ENCODE peak calls at places on chromosomes 11 and 22, in four cellular contexts. One of them, this sample, is unnamed.
A peak's percentile ranks its signal among the peaks of the same experiment; 100 is the strongest.

GRCh38 chr11:40183073-40184064 is 1276.1 kb downstream of the LRRC4C start:
- DNase-seq in brain microvascular endothelial cell: no peak
- DNase-seq in CD8-positive, alpha-beta memory T cell: no peak
- DNase-seq in CD8-positive, alpha-beta T cell: no peak
- DNase-seq in this sample: no peak

GRCh38 chr11:81869337-81870065 is 864.2 kb downstream of the FAM181B start:
- DNase-seq in brain microvascular endothelial cell: peak; percentile 24
- DNase-seq in CD8-positive, alpha-beta memory T cell: peak; percentile 90
- DNase-seq in CD8-positive, alpha-beta T cell: peak; percentile 69
- DNase-seq in this sample: peak; percentile 95

GRCh38 chr22:24768537-24769374 is 5.8 kb downstream of the PIWIL3 start:
- DNase-seq in brain microvascular endothelial cell: peak; percentile 39
- DNase-seq in CD8-positive, alpha-beta memory T cell: peak; percentile 12
- DNase-seq in CD8-positive, alpha-beta T cell: peak; percentile 9
- DNase-seq in this sample: peak; percentile 44

GRCh38 chr11:134120143-134120850 is 51.4 kb downstream of the JAM3 start:
- DNase-seq in brain microvascular endothelial cell: peak; percentile 93
- DNase-seq in CD8-positive, alpha-beta memory T cell: no peak
- DNase-seq in CD8-positive, alpha-beta T cell: no peak
- DNase-seq in this sample: no peak

GRCh38 chr22:35313311-35314121 is 13.8 kb downstream of the TOM1 start:
- DNase-seq in brain microvascular endothelial cell: peak; percentile 93
- DNase-seq in CD8-positive, alpha-beta memory T cell: no peak
- DNase-seq in CD8-positive, alpha-beta T cell: no peak
- DNase-seq in this sample: no peak

GRCh38 chr11:44760917-44761545 is 34.3 kb downstream of the TSPAN18 start:
- DNase-seq in brain microvascular endothelial cell: peak; percentile 92
- DNase-seq in CD8-positive, alpha-beta memory T cell: no peak
- DNase-seq in CD8-positive, alpha-beta T cell: no peak
- DNase-seq in this sample: no peak

GRCh38 chr11:849951-850776 is 7.5 kb downstream of the TSPAN4 start:
- DNase-seq in brain microvascular endothelial cell: no peak
- DNase-seq in CD8-positive, alpha-beta memory T cell: no peak
- DNase-seq in CD8-positive, alpha-beta T cell: no peak
- DNase-seq in this sample: no peak

GRCh38 chr11:126528075-126528474 is 172.6 kb downstream of the ST3GAL4 start:
- DNase-seq in brain microvascular endothelial cell: no peak
- DNase-seq in CD8-positive, alpha-beta memory T cell: no peak
- DNase-seq in CD8-positive, alpha-beta T cell: no peak
- DNase-seq in this sample: no peak

GRCh38 chr11:90344546-90344945 is 121.7 kb upstream of the CHORDC1 start:
- DNase-seq in brain microvascular endothelial cell: no peak
- DNase-seq in CD8-positive, alpha-beta memory T cell: no peak
- DNase-seq in CD8-positive, alpha-beta T cell: no peak
- DNase-seq in this sample: no peak

GRCh38 chr22:23068832-23069385 is 1.4 kb upstream of the GNAZ start:
- DNase-seq in brain microvascular endothelial cell: no peak
- DNase-seq in CD8-positive, alpha-beta memory T cell: no peak
- DNase-seq in CD8-positive, alpha-beta T cell: no peak
- DNase-seq in this sample: no peak

GRCh38 chr11:122150484-122151124 is 34.6 kb upstream of the BLID start:
- DNase-seq in brain microvascular endothelial cell: no peak
- DNase-seq in CD8-positive, alpha-beta memory T cell: no peak
- DNase-seq in CD8-positive, alpha-beta T cell: no peak
- DNase-seq in this sample: no peak

GRCh38 chr22:20141186-20142077 is 9.4 kb downstream of the CCDC188 start:
- DNase-seq in brain microvascular endothelial cell: peak; percentile 48
- DNase-seq in CD8-positive, alpha-beta memory T cell: no peak
- DNase-seq in CD8-positive, alpha-beta T cell: no peak
- DNase-seq in this sample: no peak

GRCh38 chr11:77141034-77141433 is 13.0 kb downstream of the MYO7A start:
- DNase-seq in brain microvascular endothelial cell: peak; percentile 79
- DNase-seq in CD8-positive, alpha-beta memory T cell: no peak
- DNase-seq in CD8-positive, alpha-beta T cell: no peak
- DNase-seq in this sample: no peak

GRCh38 chr22:29470159-29470855 is 9.7 kb upstream of the NEFH start:
- DNase-seq in brain microvascular endothelial cell: peak; percentile 37
- DNase-seq in CD8-positive, alpha-beta memory T cell: peak; percentile 64
- DNase-seq in CD8-positive, alpha-beta T cell: peak; percentile 75
- DNase-seq in this sample: peak; percentile 19

GRCh38 chr11:69049490-69049867 is 747 bp downstream of the TPCN2 start:
- DNase-seq in brain microvascular endothelial cell: no peak
- DNase-seq in CD8-positive, alpha-beta memory T cell: peak; percentile 21
- DNase-seq in CD8-positive, alpha-beta T cell: no peak
- DNase-seq in this sample: no peak

GRCh38 chr11:115017529-115017928 is 339.2 kb downstream of the NXPE2 start:
- DNase-seq in brain microvascular endothelial cell: no peak
- DNase-seq in CD8-positive, alpha-beta memory T cell: no peak
- DNase-seq in CD8-positive, alpha-beta T cell: no peak
- DNase-seq in this sample: no peak

GRCh38 chr11:118109231-118109630 is 22.5 kb upstream of the SMIM35 start:
- DNase-seq in brain microvascular endothelial cell: no peak
- DNase-seq in CD8-positive, alpha-beta memory T cell: no peak
- DNase-seq in CD8-positive, alpha-beta T cell: no peak
- DNase-seq in this sample: no peak

GRCh38 chr11:16902979-16903378 is 111.2 kb downstream of the PLEKHA7 start:
- DNase-seq in brain microvascular endothelial cell: no peak
- DNase-seq in CD8-positive, alpha-beta memory T cell: no peak
- DNase-seq in CD8-positive, alpha-beta T cell: no peak
- DNase-seq in this sample: no peak

GRCh38 chr22:43035250-43035649 is 20.3 kb upstream of the PACSIN2 start:
- DNase-seq in brain microvascular endothelial cell: no peak
- DNase-seq in CD8-positive, alpha-beta memory T cell: no peak
- DNase-seq in CD8-positive, alpha-beta T cell: no peak
- DNase-seq in this sample: no peak

GRCh38 chr11:118928870-118929495 is 3.3 kb upstream of the BCL9L start:
- DNase-seq in brain microvascular endothelial cell: no peak
- DNase-seq in CD8-positive, alpha-beta memory T cell: no peak
- DNase-seq in CD8-positive, alpha-beta T cell: no peak
- DNase-seq in this sample: no peak

GRCh38 chr11:126163074-126163700 is 48.3 kb downstream of the RPUSD4 start:
- DNase-seq in brain microvascular endothelial cell: peak; percentile 54
- DNase-seq in CD8-positive, alpha-beta memory T cell: no peak
- DNase-seq in CD8-positive, alpha-beta T cell: no peak
- DNase-seq in this sample: no peak

GRCh38 chr22:42194953-42195352 is 64.3 kb upstream of the CYP2D6 start:
- DNase-seq in brain microvascular endothelial cell: no peak
- DNase-seq in CD8-positive, alpha-beta memory T cell: no peak
- DNase-seq in CD8-positive, alpha-beta T cell: no peak
- DNase-seq in this sample: no peak

GRCh38 chr22:49659281-49659923 is 168.3 kb downstream of the BRD1 start:
- DNase-seq in brain microvascular endothelial cell: no peak
- DNase-seq in CD8-positive, alpha-beta memory T cell: no peak
- DNase-seq in CD8-positive, alpha-beta T cell: no peak
- DNase-seq in this sample: no peak

GRCh38 chr22:22936915-22937656 is 49.5 kb downstream of the IGLL5 start:
- DNase-seq in brain microvascular endothelial cell: no peak
- DNase-seq in CD8-positive, alpha-beta memory T cell: no peak
- DNase-seq in CD8-positive, alpha-beta T cell: no peak
- DNase-seq in this sample: no peak

GRCh38 chr22:35539910-35540599 is 576 bp upstream of the RASD2 start:
- DNase-seq in brain microvascular endothelial cell: no peak
- DNase-seq in CD8-positive, alpha-beta memory T cell: peak; percentile 63
- DNase-seq in CD8-positive, alpha-beta T cell: peak; percentile 74
- DNase-seq in this sample: no peak

GRCh38 chr11:104873252-104873651 is 25.0 kb downstream of the CASP12 start:
- DNase-seq in brain microvascular endothelial cell: no peak
- DNase-seq in CD8-positive, alpha-beta memory T cell: no peak
- DNase-seq in CD8-positive, alpha-beta T cell: no peak
- DNase-seq in this sample: no peak

GRCh38 chr11:24312464-24313238 is 184.2 kb upstream of the LUZP2 start:
- DNase-seq in brain microvascular endothelial cell: peak; percentile 92
- DNase-seq in CD8-positive, alpha-beta memory T cell: no peak
- DNase-seq in CD8-positive, alpha-beta T cell: no peak
- DNase-seq in this sample: no peak

GRCh38 chr22:31891366-31892079 is 52.8 kb upstream of the YWHAH start:
- DNase-seq in brain microvascular endothelial cell: no peak
- DNase-seq in CD8-positive, alpha-beta memory T cell: no peak
- DNase-seq in CD8-positive, alpha-beta T cell: no peak
- DNase-seq in this sample: peak; percentile 62

GRCh38 chr11:48012051-48012391 is 31.7 kb downstream of the PTPRJ start:
- DNase-seq in brain microvascular endothelial cell: no peak
- DNase-seq in CD8-positive, alpha-beta memory T cell: peak; percentile 90
- DNase-seq in CD8-positive, alpha-beta T cell: peak; percentile 60
- DNase-seq in this sample: no peak

GRCh38 chr11:102390667-102391449 is 43.8 kb downstream of the BIRC2 start:
- DNase-seq in brain microvascular endothelial cell: peak; percentile 57
- DNase-seq in CD8-positive, alpha-beta memory T cell: peak; percentile 44
- DNase-seq in CD8-positive, alpha-beta T cell: peak; percentile 50
- DNase-seq in this sample: peak; percentile 46

GRCh38 chr11:65112551-65113360 is 1.1 kb downstream of the TM7SF2 start:
- DNase-seq in brain microvascular endothelial cell: no peak
- DNase-seq in CD8-positive, alpha-beta memory T cell: peak; percentile 71
- DNase-seq in CD8-positive, alpha-beta T cell: peak; percentile 79
- DNase-seq in this sample: peak; percentile 64

GRCh38 chr11:61697093-61697492 is 16.9 kb downstream of the DAGLA start:
- DNase-seq in brain microvascular endothelial cell: no peak
- DNase-seq in CD8-positive, alpha-beta memory T cell: no peak
- DNase-seq in CD8-positive, alpha-beta T cell: no peak
- DNase-seq in this sample: no peak

GRCh38 chr11:720642-721346 is 14.8 kb downstream of the EPS8L2 start:
- DNase-seq in brain microvascular endothelial cell: no peak
- DNase-seq in CD8-positive, alpha-beta memory T cell: peak; percentile 21
- DNase-seq in CD8-positive, alpha-beta T cell: peak; percentile 66
- DNase-seq in this sample: no peak

GRCh38 chr11:37504066-37504611 is 906.1 kb upstream of the RAG2 start:
- DNase-seq in brain microvascular endothelial cell: peak; percentile 84
- DNase-seq in CD8-positive, alpha-beta memory T cell: no peak
- DNase-seq in CD8-positive, alpha-beta T cell: no peak
- DNase-seq in this sample: no peak

GRCh38 chr11:2421996-2422395 is 21.4 kb downstream of the TSSC4 start:
- DNase-seq in brain microvascular endothelial cell: no peak
- DNase-seq in CD8-positive, alpha-beta memory T cell: no peak
- DNase-seq in CD8-positive, alpha-beta T cell: no peak
- DNase-seq in this sample: no peak

GRCh38 chr11:65743928-65744698 is 23.5 kb upstream of the RNASEH2C start:
- DNase-seq in brain microvascular endothelial cell: no peak
- DNase-seq in CD8-positive, alpha-beta memory T cell: no peak
- DNase-seq in CD8-positive, alpha-beta T cell: no peak
- DNase-seq in this sample: no peak

GRCh38 chr11:94742645-94743044 is 25.5 kb upstream of the AMOTL1 start:
- DNase-seq in brain microvascular endothelial cell: no peak
- DNase-seq in CD8-positive, alpha-beta memory T cell: no peak
- DNase-seq in CD8-positive, alpha-beta T cell: no peak
- DNase-seq in this sample: no peak

GRCh38 chr11:94739331-94739730 is 28.8 kb upstream of the AMOTL1 start:
- DNase-seq in brain microvascular endothelial cell: no peak
- DNase-seq in CD8-positive, alpha-beta memory T cell: no peak
- DNase-seq in CD8-positive, alpha-beta T cell: no peak
- DNase-seq in this sample: no peak

GRCh38 chr11:94740975-94741707 is 27.0 kb upstream of the AMOTL1 start:
- DNase-seq in brain microvascular endothelial cell: peak; percentile 44
- DNase-seq in CD8-positive, alpha-beta memory T cell: no peak
- DNase-seq in CD8-positive, alpha-beta T cell: no peak
- DNase-seq in this sample: peak; percentile 42

GRCh38 chr11:94738746-94739145 is 29.4 kb upstream of the AMOTL1 start:
- DNase-seq in brain microvascular endothelial cell: no peak
- DNase-seq in CD8-positive, alpha-beta memory T cell: no peak
- DNase-seq in CD8-positive, alpha-beta T cell: no peak
- DNase-seq in this sample: no peak

DNA sequence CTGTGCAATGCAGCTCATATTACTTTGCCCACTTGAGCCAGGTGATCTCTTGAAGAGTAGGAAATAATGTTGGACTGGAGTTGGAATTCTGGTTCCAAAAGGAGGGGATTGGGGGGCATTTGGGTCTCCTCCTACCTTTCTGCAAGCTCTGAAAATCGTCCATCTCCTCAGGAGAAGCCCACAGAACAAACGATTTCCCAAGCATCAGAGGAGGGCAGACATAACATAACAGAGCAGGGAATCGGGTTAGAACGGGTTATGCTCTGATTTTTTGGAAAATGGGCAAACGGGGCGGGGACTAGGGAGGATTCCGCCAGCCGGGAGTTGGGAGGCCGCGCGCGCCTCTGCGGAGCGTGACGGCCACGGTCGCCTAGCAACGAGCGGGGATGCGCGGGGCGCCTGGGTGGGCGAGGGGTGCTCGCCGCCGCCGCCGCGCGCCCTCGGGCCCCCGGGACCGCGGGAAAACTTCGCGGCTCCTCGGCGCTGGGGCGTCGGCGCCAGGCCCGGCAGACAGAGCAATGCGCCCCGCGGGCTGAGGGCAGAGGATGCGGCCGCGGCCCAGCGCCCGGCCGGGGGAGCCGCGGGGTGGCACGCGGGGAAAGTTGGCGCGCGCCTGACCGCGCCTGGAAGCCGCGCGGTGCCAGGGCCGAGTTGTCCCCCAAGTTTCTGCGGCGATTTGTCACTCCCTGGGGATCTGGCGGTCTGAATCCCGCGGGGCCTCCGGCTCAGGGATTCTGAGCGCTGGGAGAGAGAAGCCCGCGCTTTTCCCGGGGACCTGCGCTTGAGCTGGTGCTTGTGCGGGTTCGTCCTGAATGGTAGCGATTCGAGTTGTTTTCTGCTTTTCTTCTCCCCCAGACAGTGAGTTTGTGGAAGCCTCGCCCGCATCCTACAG is 27.8 kb upstream of the AMOTL1 start:
- DNase-seq in brain microvascular endothelial cell: no peak
- DNase-seq in CD8-positive, alpha-beta memory T cell: no peak
- DNase-seq in CD8-positive, alpha-beta T cell: no peak
- DNase-seq in this sample: no peak
- H3K4me3 ChIP-seq in brain microvascular endothelial cell: peak overlapping the region; percentile 60
- H3K4me3 ChIP-seq in CD8-positive, alpha-beta memory T cell: no peak overlapping the region
- H3K4me3 ChIP-seq in CD8-positive, alpha-beta T cell: no peak overlapping the region
- H3K4me3 ChIP-seq in this sample: peak overlapping the region; percentile 50

GRCh38 chr22:48084749-48085090 is 1322.3 kb downstream of the TBC1D22A start:
- DNase-seq in brain microvascular endothelial cell: no peak
- DNase-seq in CD8-positive, alpha-beta memory T cell: no peak
- DNase-seq in CD8-positive, alpha-beta T cell: no peak
- DNase-seq in this sample: no peak
- H3K4me3 ChIP-seq in brain microvascular endothelial cell: no peak overlapping the region
- H3K4me3 ChIP-seq in CD8-positive, alpha-beta memory T cell: no peak overlapping the region
- H3K4me3 ChIP-seq in CD8-positive, alpha-beta T cell: no peak overlapping the region
- H3K4me3 ChIP-seq in this sample: no peak overlapping the region

DNA sequence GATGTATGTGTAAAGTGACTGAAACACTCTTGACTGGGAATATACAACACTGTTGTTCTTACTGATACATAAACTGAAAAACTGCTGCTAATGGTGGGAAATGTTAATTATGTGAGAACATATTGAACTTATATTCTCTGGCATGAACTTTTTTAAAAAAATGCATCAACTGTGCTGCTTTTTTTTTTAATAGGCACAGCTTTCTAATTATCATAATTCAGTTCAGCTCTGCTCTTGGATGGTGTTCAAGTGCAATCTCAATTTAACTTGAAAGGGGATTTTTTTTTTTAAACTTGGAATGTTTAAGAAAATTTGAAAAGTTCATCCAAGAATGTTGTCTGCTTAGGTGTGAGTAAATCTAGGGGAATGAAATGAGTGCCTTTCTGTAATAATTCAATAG is 5.2 kb downstream of the TEAD1 start:
- DNase-seq in brain microvascular endothelial cell: no peak
- DNase-seq in CD8-positive, alpha-beta memory T cell: no peak
- DNase-seq in CD8-positive, alpha-beta T cell: no peak
- DNase-seq in this sample: no peak
- H3K4me3 ChIP-seq in brain microvascular endothelial cell: no peak overlapping the region
- H3K4me3 ChIP-seq in CD8-positive, alpha-beta memory T cell: no peak overlapping the region
- H3K4me3 ChIP-seq in CD8-positive, alpha-beta T cell: no peak overlapping the region
- H3K4me3 ChIP-seq in this sample: no peak overlapping the region

GRCh38 chr11:111439905-111440304 is 60.8 kb upstream of the POU2AF1 start:
- DNase-seq in brain microvascular endothelial cell: no peak
- DNase-seq in CD8-positive, alpha-beta memory T cell: no peak
- DNase-seq in CD8-positive, alpha-beta T cell: no peak
- DNase-seq in this sample: no peak
- H3K4me3 ChIP-seq in brain microvascular endothelial cell: no peak overlapping the region
- H3K4me3 ChIP-seq in CD8-positive, alpha-beta memory T cell: no peak overlapping the region
- H3K4me3 ChIP-seq in CD8-positive, alpha-beta T cell: no peak overlapping the region
- H3K4me3 ChIP-seq in this sample: no peak overlapping the region

This sample was measured in Jurkat, Clone E6-1.